ENCODE peak calls at places on chromosomes 1 and 21, in eight cellular contexts. One of them, this sample, is unnamed.

GRCh38 chr1:175218132-175218531 is 25.6 kb upstream of the KIAA0040 start:
- DNase-seq in SW480: no peak
- DNase-seq in GM20000: no peak
- DNase-seq in stimulated activated CD8-positive, alpha-beta memory T cell treated with anti-CD3 and anti-CD28 coated beads, Interleukin-15, amount 100 ng/mL, for 4 hours: no peak
- DNase-seq in foreskin fibroblast: no peak
- DNase-seq in HS-5: no peak
- DNase-seq in amygdala: no peak
- DNase-seq in GM23248: no peak
- DNase-seq in this sample: no peak

GRCh38 chr1:99672500-99673213 is 26.7 kb downstream of the PALMD start:
- DNase-seq in SW480: no peak
- DNase-seq in GM20000: no peak
- DNase-seq in stimulated activated CD8-positive, alpha-beta memory T cell treated with anti-CD3 and anti-CD28 coated beads, Interleukin-15, amount 100 ng/mL, for 4 hours: no peak
- DNase-seq in foreskin fibroblast: peak
- DNase-seq in HS-5: no peak
- DNase-seq in amygdala: no peak
- DNase-seq in GM23248: no peak
- DNase-seq in this sample: no peak

GRCh38 chr1:109478806-109479205 is 4.9 kb upstream of the ATXN7L2 start:
- DNase-seq in SW480: peak
- DNase-seq in GM20000: no peak
- DNase-seq in stimulated activated CD8-positive, alpha-beta memory T cell treated with anti-CD3 and anti-CD28 coated beads, Interleukin-15, amount 100 ng/mL, for 4 hours: no peak
- DNase-seq in foreskin fibroblast: no peak
- DNase-seq in HS-5: no peak
- DNase-seq in amygdala: no peak
- DNase-seq in GM23248: no peak
- DNase-seq in this sample: peak

GRCh38 chr1:234208791-234209190 is 164.5 kb upstream of the COA6 start:
- DNase-seq in SW480: no peak
- DNase-seq in GM20000: no peak
- DNase-seq in stimulated activated CD8-positive, alpha-beta memory T cell treated with anti-CD3 and anti-CD28 coated beads, Interleukin-15, amount 100 ng/mL, for 4 hours: no peak
- DNase-seq in foreskin fibroblast: no peak
- DNase-seq in HS-5: peak
- DNase-seq in amygdala: no peak
- DNase-seq in GM23248: peak
- DNase-seq in this sample: no peak

GRCh38 chr1:228265167-228265566 is 57.3 kb downstream of the OBSCN start:
- DNase-seq in SW480: peak
- DNase-seq in GM20000: no peak
- DNase-seq in stimulated activated CD8-positive, alpha-beta memory T cell treated with anti-CD3 and anti-CD28 coated beads, Interleukin-15, amount 100 ng/mL, for 4 hours: no peak
- DNase-seq in foreskin fibroblast: peak
- DNase-seq in HS-5: no peak
- DNase-seq in amygdala: no peak
- DNase-seq in GM23248: peak
- DNase-seq in this sample: no peak

GRCh38 chr1:178536844-178537371 is 24.0 kb downstream of the TEX35 start:
- DNase-seq in SW480: peak
- DNase-seq in GM20000: no peak
- DNase-seq in stimulated activated CD8-positive, alpha-beta memory T cell treated with anti-CD3 and anti-CD28 coated beads, Interleukin-15, amount 100 ng/mL, for 4 hours: no peak
- DNase-seq in foreskin fibroblast: peak
- DNase-seq in HS-5: peak
- DNase-seq in amygdala: no peak
- DNase-seq in GM23248: peak
- DNase-seq in this sample: no peak

GRCh38 chr1:201795066-201795465 is 33.9 kb upstream of the IPO9 start:
- DNase-seq in SW480: peak
- DNase-seq in GM20000: no peak
- DNase-seq in stimulated activated CD8-positive, alpha-beta memory T cell treated with anti-CD3 and anti-CD28 coated beads, Interleukin-15, amount 100 ng/mL, for 4 hours: no peak
- DNase-seq in foreskin fibroblast: peak
- DNase-seq in HS-5: no peak
- DNase-seq in amygdala: no peak
- DNase-seq in GM23248: peak
- DNase-seq in this sample: no peak

GRCh38 chr21:44934797-44935532 is 4.9 kb upstream of the SLX9 start:
- DNase-seq in SW480: no peak
- DNase-seq in GM20000: no peak
- DNase-seq in stimulated activated CD8-positive, alpha-beta memory T cell treated with anti-CD3 and anti-CD28 coated beads, Interleukin-15, amount 100 ng/mL, for 4 hours: no peak
- DNase-seq in foreskin fibroblast: no peak
- DNase-seq in HS-5: no peak
- DNase-seq in amygdala: no peak
- DNase-seq in GM23248: no peak
- DNase-seq in this sample: no peak

GRCh38 chr1:2523191-2523890 is 3.1 kb downstream of the PANK4 start:
- DNase-seq in SW480: no peak
- DNase-seq in GM20000: no peak
- DNase-seq in stimulated activated CD8-positive, alpha-beta memory T cell treated with anti-CD3 and anti-CD28 coated beads, Interleukin-15, amount 100 ng/mL, for 4 hours: no peak
- DNase-seq in foreskin fibroblast: no peak
- DNase-seq in HS-5: no peak
- DNase-seq in amygdala: no peak
- DNase-seq in GM23248: no peak
- DNase-seq in this sample: peak

GRCh38 chr1:40796939-40797667 is 13.5 kb downstream of the KCNQ4 start:
- DNase-seq in SW480: no peak
- DNase-seq in GM20000: no peak
- DNase-seq in stimulated activated CD8-positive, alpha-beta memory T cell treated with anti-CD3 and anti-CD28 coated beads, Interleukin-15, amount 100 ng/mL, for 4 hours: no peak
- DNase-seq in foreskin fibroblast: peak
- DNase-seq in HS-5: no peak
- DNase-seq in amygdala: no peak
- DNase-seq in GM23248: peak
- DNase-seq in this sample: no peak

GRCh38 chr21:17745086-17745485 is 74.1 kb downstream of the C21orf91 start:
- DNase-seq in SW480: no peak
- DNase-seq in GM20000: no peak
- DNase-seq in stimulated activated CD8-positive, alpha-beta memory T cell treated with anti-CD3 and anti-CD28 coated beads, Interleukin-15, amount 100 ng/mL, for 4 hours: no peak
- DNase-seq in foreskin fibroblast: no peak
- DNase-seq in HS-5: no peak
- DNase-seq in amygdala: no peak
- DNase-seq in GM23248: no peak
- DNase-seq in this sample: no peak

GRCh38 chr1:219086956-219087469 is 86.7 kb upstream of the LYPLAL1 start:
- DNase-seq in SW480: no peak
- DNase-seq in GM20000: no peak
- DNase-seq in stimulated activated CD8-positive, alpha-beta memory T cell treated with anti-CD3 and anti-CD28 coated beads, Interleukin-15, amount 100 ng/mL, for 4 hours: no peak
- DNase-seq in foreskin fibroblast: peak
- DNase-seq in HS-5: no peak
- DNase-seq in amygdala: no peak
- DNase-seq in GM23248: peak
- DNase-seq in this sample: no peak

GRCh38 chr1:185108324-185108723 is 48.4 kb downstream of the TRMT1L start:
- DNase-seq in SW480: no peak
- DNase-seq in GM20000: no peak
- DNase-seq in stimulated activated CD8-positive, alpha-beta memory T cell treated with anti-CD3 and anti-CD28 coated beads, Interleukin-15, amount 100 ng/mL, for 4 hours: no peak
- DNase-seq in foreskin fibroblast: peak
- DNase-seq in HS-5: no peak
- DNase-seq in amygdala: no peak
- DNase-seq in GM23248: peak
- DNase-seq in this sample: peak

GRCh38 chr1:20233866-20234265 is 47.5 kb upstream of the PLA2G2C start:
- DNase-seq in SW480: no peak
- DNase-seq in GM20000: no peak
- DNase-seq in stimulated activated CD8-positive, alpha-beta memory T cell treated with anti-CD3 and anti-CD28 coated beads, Interleukin-15, amount 100 ng/mL, for 4 hours: no peak
- DNase-seq in foreskin fibroblast: no peak
- DNase-seq in HS-5: no peak
- DNase-seq in amygdala: no peak
- DNase-seq in GM23248: no peak
- DNase-seq in this sample: no peak

GRCh38 chr1:161115132-161115711 is 2.6 kb downstream of the PFDN2 start:
- DNase-seq in SW480: peak
- DNase-seq in GM20000: no peak
- DNase-seq in stimulated activated CD8-positive, alpha-beta memory T cell treated with anti-CD3 and anti-CD28 coated beads, Interleukin-15, amount 100 ng/mL, for 4 hours: no peak
- DNase-seq in foreskin fibroblast: peak
- DNase-seq in HS-5: peak
- DNase-seq in amygdala: no peak
- DNase-seq in GM23248: peak
- DNase-seq in this sample: no peak

GRCh38 chr21:14116080-14116481 is 94.7 kb downstream of the LIPI start:
- DNase-seq in SW480: no peak
- DNase-seq in GM20000: peak
- DNase-seq in stimulated activated CD8-positive, alpha-beta memory T cell treated with anti-CD3 and anti-CD28 coated beads, Interleukin-15, amount 100 ng/mL, for 4 hours: no peak
- DNase-seq in foreskin fibroblast: no peak
- DNase-seq in HS-5: no peak
- DNase-seq in amygdala: no peak
- DNase-seq in GM23248: no peak
- DNase-seq in this sample: no peak

GRCh38 chr1:205038132-205038786 is 4.8 kb upstream of the CNTN2 start:
- DNase-seq in SW480: no peak
- DNase-seq in GM20000: no peak
- DNase-seq in stimulated activated CD8-positive, alpha-beta memory T cell treated with anti-CD3 and anti-CD28 coated beads, Interleukin-15, amount 100 ng/mL, for 4 hours: no peak
- DNase-seq in foreskin fibroblast: no peak
- DNase-seq in HS-5: no peak
- DNase-seq in amygdala: no peak
- DNase-seq in GM23248: no peak
- DNase-seq in this sample: no peak

GRCh38 chr21:39033878-39034589 is 149.2 kb downstream of the PSMG1 start:
- DNase-seq in SW480: peak
- DNase-seq in GM20000: no peak
- DNase-seq in stimulated activated CD8-positive, alpha-beta memory T cell treated with anti-CD3 and anti-CD28 coated beads, Interleukin-15, amount 100 ng/mL, for 4 hours: no peak
- DNase-seq in foreskin fibroblast: no peak
- DNase-seq in HS-5: no peak
- DNase-seq in amygdala: no peak
- DNase-seq in GM23248: no peak
- DNase-seq in this sample: no peak

GRCh38 chr1:160942926-160943325 is 11.7 kb downstream of the ITLN2 start:
- DNase-seq in SW480: no peak
- DNase-seq in GM20000: no peak
- DNase-seq in stimulated activated CD8-positive, alpha-beta memory T cell treated with anti-CD3 and anti-CD28 coated beads, Interleukin-15, amount 100 ng/mL, for 4 hours: no peak
- DNase-seq in foreskin fibroblast: no peak
- DNase-seq in HS-5: no peak
- DNase-seq in amygdala: no peak
- DNase-seq in GM23248: no peak
- DNase-seq in this sample: no peak

GRCh38 chr1:50275564-50275963 is 147.7 kb downstream of the DMRTA2 start:
- DNase-seq in SW480: no peak
- DNase-seq in GM20000: no peak
- DNase-seq in stimulated activated CD8-positive, alpha-beta memory T cell treated with anti-CD3 and anti-CD28 coated beads, Interleukin-15, amount 100 ng/mL, for 4 hours: no peak
- DNase-seq in foreskin fibroblast: no peak
- DNase-seq in HS-5: no peak
- DNase-seq in amygdala: no peak
- DNase-seq in GM23248: no peak
- DNase-seq in this sample: no peak

GRCh38 chr1:164735315-164736052 is 176.5 kb downstream of the PBX1 start:
- DNase-seq in SW480: no peak
- DNase-seq in GM20000: no peak
- DNase-seq in stimulated activated CD8-positive, alpha-beta memory T cell treated with anti-CD3 and anti-CD28 coated beads, Interleukin-15, amount 100 ng/mL, for 4 hours: no peak
- DNase-seq in foreskin fibroblast: peak
- DNase-seq in HS-5: no peak
- DNase-seq in amygdala: no peak
- DNase-seq in GM23248: peak
- DNase-seq in this sample: no peak

GRCh38 chr1:86382878-86383277 is 13.2 kb downstream of the ODF2L start:
- DNase-seq in SW480: no peak
- DNase-seq in GM20000: no peak
- DNase-seq in stimulated activated CD8-positive, alpha-beta memory T cell treated with anti-CD3 and anti-CD28 coated beads, Interleukin-15, amount 100 ng/mL, for 4 hours: no peak
- DNase-seq in foreskin fibroblast: no peak
- DNase-seq in HS-5: no peak
- DNase-seq in amygdala: no peak
- DNase-seq in GM23248: peak
- DNase-seq in this sample: no peak

GRCh38 chr1:225691377-225691776 is 38.5 kb upstream of the ENAH start:
- DNase-seq in SW480: peak
- DNase-seq in GM20000: no peak
- DNase-seq in stimulated activated CD8-positive, alpha-beta memory T cell treated with anti-CD3 and anti-CD28 coated beads, Interleukin-15, amount 100 ng/mL, for 4 hours: no peak
- DNase-seq in foreskin fibroblast: no peak
- DNase-seq in HS-5: no peak
- DNase-seq in amygdala: no peak
- DNase-seq in GM23248: peak
- DNase-seq in this sample: no peak

GRCh38 chr1:245493029-245493428 is 338.2 kb downstream of the KIF26B start:
- DNase-seq in SW480: no peak
- DNase-seq in GM20000: no peak
- DNase-seq in stimulated activated CD8-positive, alpha-beta memory T cell treated with anti-CD3 and anti-CD28 coated beads, Interleukin-15, amount 100 ng/mL, for 4 hours: no peak
- DNase-seq in foreskin fibroblast: no peak
- DNase-seq in HS-5: no peak
- DNase-seq in amygdala: no peak
- DNase-seq in GM23248: peak
- DNase-seq in this sample: no peak

GRCh38 chr1:182143154-182143657 is 81.7 kb upstream of the ZNF648 start:
- DNase-seq in SW480: peak
- DNase-seq in GM20000: peak
- DNase-seq in stimulated activated CD8-positive, alpha-beta memory T cell treated with anti-CD3 and anti-CD28 coated beads, Interleukin-15, amount 100 ng/mL, for 4 hours: peak
- DNase-seq in foreskin fibroblast: peak
- DNase-seq in HS-5: peak
- DNase-seq in amygdala: peak
- DNase-seq in GM23248: peak
- DNase-seq in this sample: peak

GRCh38 chr1:195971589-195971988 is 636.7 kb downstream of the KCNT2 start:
- DNase-seq in SW480: no peak
- DNase-seq in GM20000: no peak
- DNase-seq in stimulated activated CD8-positive, alpha-beta memory T cell treated with anti-CD3 and anti-CD28 coated beads, Interleukin-15, amount 100 ng/mL, for 4 hours: no peak
- DNase-seq in foreskin fibroblast: peak
- DNase-seq in HS-5: no peak
- DNase-seq in amygdala: no peak
- DNase-seq in GM23248: no peak
- DNase-seq in this sample: no peak

GRCh38 chr1:46399307-46399706 is 5.2 kb downstream of the FAAH start:
- DNase-seq in SW480: no peak
- DNase-seq in GM20000: no peak
- DNase-seq in stimulated activated CD8-positive, alpha-beta memory T cell treated with anti-CD3 and anti-CD28 coated beads, Interleukin-15, amount 100 ng/mL, for 4 hours: no peak
- DNase-seq in foreskin fibroblast: no peak
- DNase-seq in HS-5: no peak
- DNase-seq in amygdala: no peak
- DNase-seq in GM23248: no peak
- DNase-seq in this sample: no peak

GRCh38 chr1:6466023-6466422 is at the start of gene TNFRSF25:
- DNase-seq in SW480: no peak
- DNase-seq in GM20000: no peak
- DNase-seq in stimulated activated CD8-positive, alpha-beta memory T cell treated with anti-CD3 and anti-CD28 coated beads, Interleukin-15, amount 100 ng/mL, for 4 hours: no peak
- DNase-seq in foreskin fibroblast: no peak
- DNase-seq in HS-5: no peak
- DNase-seq in amygdala: no peak
- DNase-seq in GM23248: no peak
- DNase-seq in this sample: peak

GRCh38 chr1:206700445-206701036 is 15.8 kb downstream of the MAPKAPK2 start:
- DNase-seq in SW480: no peak
- DNase-seq in GM20000: no peak
- DNase-seq in stimulated activated CD8-positive, alpha-beta memory T cell treated with anti-CD3 and anti-CD28 coated beads, Interleukin-15, amount 100 ng/mL, for 4 hours: no peak
- DNase-seq in foreskin fibroblast: peak
- DNase-seq in HS-5: no peak
- DNase-seq in amygdala: no peak
- DNase-seq in GM23248: peak
- DNase-seq in this sample: no peak

GRCh38 chr1:172220376-172220775 is 200.1 kb upstream of the C1orf105 start:
- DNase-seq in SW480: no peak
- DNase-seq in GM20000: no peak
- DNase-seq in stimulated activated CD8-positive, alpha-beta memory T cell treated with anti-CD3 and anti-CD28 coated beads, Interleukin-15, amount 100 ng/mL, for 4 hours: no peak
- DNase-seq in foreskin fibroblast: no peak
- DNase-seq in HS-5: no peak
- DNase-seq in amygdala: no peak
- DNase-seq in GM23248: no peak
- DNase-seq in this sample: no peak

GRCh38 chr1:221429262-221429661 is 312.6 kb downstream of the DUSP10 start:
- DNase-seq in SW480: no peak
- DNase-seq in GM20000: no peak
- DNase-seq in stimulated activated CD8-positive, alpha-beta memory T cell treated with anti-CD3 and anti-CD28 coated beads, Interleukin-15, amount 100 ng/mL, for 4 hours: no peak
- DNase-seq in foreskin fibroblast: peak
- DNase-seq in HS-5: no peak
- DNase-seq in amygdala: no peak
- DNase-seq in GM23248: peak
- DNase-seq in this sample: no peak

GRCh38 chr1:68136187-68136586 is 85.8 kb upstream of the DIRAS3 start:
- DNase-seq in SW480: no peak
- DNase-seq in GM20000: no peak
- DNase-seq in stimulated activated CD8-positive, alpha-beta memory T cell treated with anti-CD3 and anti-CD28 coated beads, Interleukin-15, amount 100 ng/mL, for 4 hours: no peak
- DNase-seq in foreskin fibroblast: no peak
- DNase-seq in HS-5: no peak
- DNase-seq in amygdala: no peak
- DNase-seq in GM23248: peak
- DNase-seq in this sample: no peak

GRCh38 chr1:202154766-202155477 is 5.5 kb downstream of the PTPN7 start:
- DNase-seq in SW480: peak
- DNase-seq in GM20000: no peak
- DNase-seq in stimulated activated CD8-positive, alpha-beta memory T cell treated with anti-CD3 and anti-CD28 coated beads, Interleukin-15, amount 100 ng/mL, for 4 hours: no peak
- DNase-seq in foreskin fibroblast: peak
- DNase-seq in HS-5: no peak
- DNase-seq in amygdala: no peak
- DNase-seq in GM23248: peak
- DNase-seq in this sample: no peak

GRCh38 chr1:212020975-212021374 is 14.4 kb downstream of the INTS7 start:
- DNase-seq in SW480: no peak
- DNase-seq in GM20000: no peak
- DNase-seq in stimulated activated CD8-positive, alpha-beta memory T cell treated with anti-CD3 and anti-CD28 coated beads, Interleukin-15, amount 100 ng/mL, for 4 hours: no peak
- DNase-seq in foreskin fibroblast: no peak
- DNase-seq in HS-5: no peak
- DNase-seq in amygdala: no peak
- DNase-seq in GM23248: no peak
- DNase-seq in this sample: no peak

This sample was measured in CD4-positive, CD25-positive, alpha-beta regulatory T cell.